ENCODE peak calls at places on chromosomes 3 and 15, in six cellular contexts. Q is IMR-90, L is GM12878, B is adrenal gland, X is spleen, J is tibial nerve. U is an unnamed sample.

GRCh38 chr15:41695750-41696436 is 35.7 kb downstream of the MGA start:
- DNase-seq in Q (peak; percentile 73), L (peak; percentile 39), B (no peak), X (no peak), J (peak; percentile 11), U (no peak)

GRCh38 chr3:24110051-24110450 is 165.0 kb downstream of the NR1D2 start:
- DNase-seq in Q (no peak), L (no peak), B (no peak), X (no peak), J (no peak), U (no peak)

GRCh38 chr15:38768970-38769369 is 204.4 kb upstream of the RASGRP1 start:
- DNase-seq in Q (peak; percentile 34), L (no peak), B (peak; percentile 54), X (no peak), J (peak; percentile 64), U (no peak)

GRCh38 chr15:75051161-75051560 is 27.8 kb downstream of the PPCDC start:
- DNase-seq in Q (no peak), L (no peak), B (no peak), X (no peak), J (no peak), U (no peak)

GRCh38 chr3:13521309-13521708 is 27.6 kb upstream of the FBLN2 start:
- DNase-seq in Q (no peak), L (no peak), B (no peak), X (no peak), J (no peak), U (no peak)

GRCh38 chr3:151568095-151568685 is 107.3 kb upstream of the IGSF10 start:
- DNase-seq in Q (no peak), L (no peak), B (no peak), X (no peak), J (no peak), U (no peak)

GRCh38 chr3:16119887-16120286 is 54.6 kb upstream of the GALNT15 start:
- DNase-seq in Q (no peak), L (no peak), B (no peak), X (no peak), J (no peak), U (no peak)

GRCh38 chr3:171646357-171647133 is 163.7 kb downstream of the PLD1 start:
- DNase-seq in Q (peak; percentile 80), L (no peak), B (no peak), X (no peak), J (no peak), U (no peak)

GRCh38 chr15:53580371-53580770 is 179.1 kb downstream of the WDR72 start:
- DNase-seq in Q (no peak), L (no peak), B (peak; percentile 80), X (no peak), J (no peak), U (no peak)

GRCh38 chr3:66038384-66038725 is 363 bp downstream of the MAGI1 start:
- DNase-seq in Q (no peak), L (no peak), B (no peak), X (no peak), J (peak; percentile 40), U (no peak)

GRCh38 chr3:42403737-42404136 is 6.7 kb downstream of the LYZL4 start:
- DNase-seq in Q (no peak), L (no peak), B (no peak), X (no peak), J (no peak), U (no peak)

GRCh38 chr15:98888839-98889479 is 118.6 kb downstream of the PGPEP1L start:
- DNase-seq in Q (peak; percentile 86), L (no peak), B (no peak), X (no peak), J (no peak), U (no peak)

GRCh38 chr3:49461443-49462171 is 8.5 kb upstream of the DAG1 start:
- DNase-seq in Q (peak; percentile 57), L (no peak), B (no peak), X (no peak), J (no peak), U (no peak)

GRCh38 chr3:66712210-66712609 is 211.4 kb upstream of the LRIG1 start:
- DNase-seq in Q (no peak), L (no peak), B (no peak), X (no peak), J (no peak), U (no peak)

GRCh38 chr15:32993285-32993684 is 201.2 kb downstream of the FMN1 start:
- DNase-seq in Q (no peak), L (no peak), B (no peak), X (no peak), J (no peak), U (no peak)

GRCh38 chr3:13282986-13283876 is 136.9 kb downstream of the NUP210 start:
- DNase-seq in Q (no peak), L (no peak), B (no peak), X (peak; percentile 80), J (no peak), U (no peak)

GRCh38 chr3:138381950-138382715 is 33.8 kb downstream of the MRAS start:
- DNase-seq in Q (peak; percentile 45), L (no peak), B (peak; percentile 88), X (no peak), J (peak; percentile 76), U (no peak)

GRCh38 chr3:61521229-61521628 is 40.1 kb upstream of the PTPRG start:
- DNase-seq in Q (no peak), L (peak; percentile 77), B (no peak), X (no peak), J (no peak), U (no peak)

GRCh38 chr3:43921056-43921455 is 230.3 kb downstream of the ABHD5 start:
- DNase-seq in Q (no peak), L (no peak), B (no peak), X (no peak), J (no peak), U (no peak)

GRCh38 chr3:38238416-38239008 is 27.1 kb upstream of the SLC22A13 start:
- DNase-seq in Q (no peak), L (no peak), B (no peak), X (no peak), J (no peak), U (no peak)

GRCh38 chr3:195385526-195385925 is 57.3 kb downstream of the ACAP2 start:
- DNase-seq in Q (peak; percentile 23), L (no peak), B (no peak), X (no peak), J (no peak), U (peak; percentile 25)

GRCh38 chr3:161316006-161316689 is 55.2 kb downstream of the SPTSSB start:
- DNase-seq in Q (no peak), L (no peak), B (no peak), X (no peak), J (no peak), U (no peak)

GRCh38 chr15:66623801-66624453 is 58.1 kb upstream of the LCTL start:
- DNase-seq in Q (no peak), L (no peak), B (no peak), X (no peak), J (no peak), U (no peak)

GRCh38 chr3:30140356-30140755 is 466.0 kb upstream of the TGFBR2 start:
- DNase-seq in Q (no peak), L (no peak), B (no peak), X (no peak), J (no peak), U (no peak)

GRCh38 chr3:30145281-30145680 is 461.1 kb upstream of the TGFBR2 start:
- DNase-seq in Q (peak; percentile 3), L (no peak), B (no peak), X (no peak), J (no peak), U (no peak)

GRCh38 chr3:30141927-30142326 is 464.5 kb upstream of the TGFBR2 start:
- DNase-seq in Q (no peak), L (no peak), B (no peak), X (no peak), J (no peak), U (no peak)

GRCh38 chr3:30141178-30141581 is 465.2 kb upstream of the TGFBR2 start:
- DNase-seq in Q (no peak), L (no peak), B (no peak), X (no peak), J (no peak), U (no peak)

GRCh38 chr3:30142946-30143345 is 463.5 kb upstream of the TGFBR2 start:
- DNase-seq in Q (no peak), L (no peak), B (no peak), X (no peak), J (no peak), U (no peak)
- TF ChIP-seq POLR2A in Q (no peak), L (no peak), B (no peak), X (no peak), J (no peak), U (no peak)

DNA sequence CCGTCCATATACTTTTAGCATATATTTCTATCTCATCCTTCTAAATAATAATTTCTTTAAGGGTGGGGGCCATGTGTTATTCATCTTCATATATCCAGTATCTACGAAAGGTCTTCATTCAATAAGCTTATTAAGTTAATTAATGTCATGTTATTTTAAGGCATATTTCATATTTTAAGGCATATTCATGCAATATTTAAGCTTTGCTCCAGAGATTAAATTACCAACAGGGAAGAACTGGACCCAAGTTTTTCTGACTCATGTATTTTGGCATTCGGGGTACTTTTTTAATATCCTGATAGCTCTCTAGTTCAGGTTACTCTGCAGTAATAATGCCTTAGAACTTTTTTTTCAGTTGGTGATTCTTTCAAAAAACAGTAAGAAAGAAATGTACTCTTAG is 27.4 kb downstream of the PHC3 start:
- DNase-seq in Q (peak; percentile 60), L (no peak), B (no peak), X (no peak), J (no peak), U (no peak)
- TF ChIP-seq POLR2A in Q (no peak), L (no peak), B (no peak), X (no peak), J (no peak), U (no peak)

GRCh38 chr3:4982773-4983738 is 3.8 kb downstream of the BHLHE40 start:
- DNase-seq in Q (peak; percentile 33), L (no peak), B (peak; percentile 62), X (no peak), J (no peak), U (no peak)
- TF ChIP-seq POLR2A in Q (peak; percentile 84), L (peak; percentile 57), B (peak; percentile 34), X (no peak), J (no peak), U (no peak)

GRCh38 chr3:112491373-112491772 is 7.9 kb downstream of the BTLA start:
- DNase-seq in Q (no peak), L (no peak), B (no peak), X (no peak), J (no peak), U (no peak)

GRCh38 chr3:112489674-112490479 is 9.4 kb downstream of the BTLA start:
- DNase-seq in Q (no peak), L (peak; percentile 75), B (no peak), X (no peak), J (no peak), U (no peak)

GRCh38 chr3:112486811-112487505 is 12.3 kb downstream of the BTLA start:
- DNase-seq in Q (no peak), L (no peak), B (no peak), X (no peak), J (no peak), U (no peak)

GRCh38 chr3:112496368-112497067 is 2.8 kb downstream of the BTLA start:
- DNase-seq in Q (no peak), L (no peak), B (no peak), X (no peak), J (no peak), U (no peak)

DNA sequence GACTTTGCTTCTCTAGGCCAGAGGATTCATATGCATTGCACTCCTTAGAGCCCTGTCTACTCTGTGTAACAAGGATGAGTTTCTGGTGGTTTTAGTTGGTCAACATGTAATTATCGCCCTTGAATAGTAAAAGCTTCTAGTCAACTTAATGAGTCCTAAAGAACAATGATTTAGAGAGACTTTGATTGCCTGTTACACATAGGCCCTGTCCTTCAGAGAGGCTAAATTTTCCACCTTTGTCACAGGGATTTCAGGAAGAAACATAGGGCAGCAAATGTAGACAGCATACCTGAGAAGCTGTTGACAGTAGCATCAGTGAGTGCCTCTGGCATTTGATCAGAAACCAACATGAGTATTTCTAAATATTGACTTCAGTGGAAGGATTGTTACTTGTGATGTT is 7.1 kb downstream of the BTLA start:
- DNase-seq in Q (no peak), L (no peak), B (no peak), X (no peak), J (no peak), U (no peak)
- TF ChIP-seq POLR2A in Q (no peak), L (peak; percentile 20), B (no peak), X (no peak), J (no peak), U (no peak)

U was measured in H54.